ENCODE peak calls at places on chromosomes 12 and 14, in ten cellular contexts. U is fibroblast of lung; P is lower lobe of right lung; A is tibial nerve; S is HCT116; G is GM12878; H is CD4-positive, alpha-beta T cell; V is left ventricle myocardium inferior; W is ovary; Q is body of pancreas. L is an unnamed sample. For H3K27me3, the result is how much of the 10 kb centered on the place peaks cover.

GRCh38 chr14:71240866-71241520 is 333.7 kb downstream of the PCNX1 start:
- DNase-seq in U (no peak), W (no peak), G (no peak), A (no peak), P (no peak), H (no peak), V (no peak), Q (no peak), S (no peak), L (no peak)

GRCh38 chr12:6538420-6539275 is 4.3 kb downstream of the GAPDH start:
- DNase-seq in W (no peak), H (no peak), V (no peak), A (no peak), Q (no peak), S (no peak), U (no peak), G (no peak), P (no peak), L (no peak)

GRCh38 chr14:74893614-74894091 is 11.9 kb downstream of the DLST start:
- DNase-seq in U (no peak), G (peak), W (no peak), P (no peak), V (no peak), A (no peak), Q (no peak), S (no peak), H (no peak), L (no peak)

GRCh38 chr12:96807741-96808140 is 99.3 kb upstream of the NEDD1 start:
- DNase-seq in P (no peak), S (no peak), Q (no peak), V (no peak), W (no peak), U (no peak), A (no peak), G (no peak), H (no peak), L (no peak)

GRCh38 chr14:64704145-64704742 is at the start of gene PLEKHG3:
- DNase-seq in A (no peak), W (peak), P (peak), U (peak), G (no peak), Q (peak), S (no peak), V (peak), H (no peak), L (no peak)

GRCh38 chr14:70782361-70782760 is 27.0 kb downstream of the MAP3K9 start:
- DNase-seq in P (no peak), Q (no peak), U (no peak), S (no peak), G (no peak), H (no peak), V (no peak), W (no peak), A (no peak), L (peak)

GRCh38 chr12:3218150-3218845 is 141.1 kb downstream of the TSPAN9 start:
- DNase-seq in G (no peak), W (peak), Q (peak), P (peak), V (peak), S (no peak), H (no peak), U (peak), A (peak), L (peak)

GRCh38 chr12:57893460-57894353 is 47.2 kb upstream of the CTDSP2 start:
- DNase-seq in Q (peak), V (peak), H (no peak), W (peak), S (no peak), G (no peak), A (peak), U (peak), P (peak), L (no peak)

GRCh38 chr12:54356951-54357356 is 7.3 kb downstream of the GPR84 start:
- DNase-seq in G (no peak), P (no peak), H (no peak), W (no peak), S (no peak), Q (no peak), V (no peak), U (no peak), A (no peak), L (no peak)

GRCh38 chr12:68423175-68423574 is 91.0 kb upstream of the MDM1 start:
- DNase-seq in V (no peak), S (no peak), A (no peak), P (no peak), W (no peak), G (no peak), Q (no peak), H (no peak), U (peak), L (no peak)

DNA sequence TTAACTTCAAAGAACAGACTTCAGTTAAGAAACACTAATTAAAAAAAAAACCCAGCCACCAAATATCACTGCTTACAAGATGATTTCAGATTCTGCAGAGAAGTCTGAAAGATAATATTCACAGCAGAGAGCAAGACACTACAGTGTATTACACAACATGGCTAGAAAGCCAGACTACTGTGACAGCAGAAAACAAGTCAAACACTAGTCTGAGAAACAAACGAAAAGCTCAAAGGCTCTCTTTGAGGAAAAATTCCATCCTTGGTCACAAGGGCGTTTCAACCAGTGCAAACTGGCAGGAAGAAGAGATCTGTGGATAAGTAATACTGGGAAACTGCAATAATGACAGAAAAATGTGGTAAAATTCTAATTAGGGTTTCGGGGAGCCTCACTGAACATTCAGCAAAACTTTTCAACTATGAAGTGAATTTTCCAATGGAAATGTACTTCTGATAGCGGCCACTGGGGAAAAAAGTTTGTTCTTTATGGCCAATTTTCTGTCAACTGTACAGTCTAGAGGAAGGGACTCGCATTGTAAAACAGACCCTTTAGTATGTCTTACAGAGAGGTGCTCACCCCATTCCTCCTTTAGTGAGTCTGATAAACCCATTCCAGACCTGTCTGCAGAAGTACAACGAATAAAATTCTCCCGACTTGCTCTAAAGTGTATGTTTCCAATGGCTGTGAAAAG is 50.4 kb downstream of the ACADS start:
- DNase-seq in U (no peak), H (no peak), A (no peak), G (no peak), P (no peak), S (no peak), V (no peak), Q (no peak), W (no peak), L (no peak)
- TF ChIP-seq CTCF in U (peak), H (no peak), A (peak), G (no peak), P (peak), S (no peak), V (peak), Q (no peak), W (no peak), L (peak)

GRCh38 chr12:120006248-120006975 is 17.4 kb downstream of the BICDL1 start:
- DNase-seq in S (no peak), A (no peak), P (no peak), U (no peak), V (no peak), W (no peak), H (no peak), G (no peak), Q (no peak), L (no peak)

GRCh38 chr12:120012067-120012621 is 23.1 kb downstream of the BICDL1 start:
- DNase-seq in A (no peak), V (no peak), G (peak), W (no peak), U (no peak), Q (peak), H (peak), P (no peak), S (peak), L (no peak)

GRCh38 chr12:120013659-120014380 is 24.8 kb downstream of the BICDL1 start:
- DNase-seq in V (no peak), P (no peak), S (peak), A (no peak), U (no peak), W (no peak), H (no peak), G (peak), Q (no peak), L (no peak)

GRCh38 chr12:120007272-120007671 is 18.2 kb downstream of the BICDL1 start:
- DNase-seq in A (no peak), V (no peak), U (no peak), P (no peak), H (peak), W (no peak), Q (no peak), S (no peak), G (no peak), L (no peak)

DNA sequence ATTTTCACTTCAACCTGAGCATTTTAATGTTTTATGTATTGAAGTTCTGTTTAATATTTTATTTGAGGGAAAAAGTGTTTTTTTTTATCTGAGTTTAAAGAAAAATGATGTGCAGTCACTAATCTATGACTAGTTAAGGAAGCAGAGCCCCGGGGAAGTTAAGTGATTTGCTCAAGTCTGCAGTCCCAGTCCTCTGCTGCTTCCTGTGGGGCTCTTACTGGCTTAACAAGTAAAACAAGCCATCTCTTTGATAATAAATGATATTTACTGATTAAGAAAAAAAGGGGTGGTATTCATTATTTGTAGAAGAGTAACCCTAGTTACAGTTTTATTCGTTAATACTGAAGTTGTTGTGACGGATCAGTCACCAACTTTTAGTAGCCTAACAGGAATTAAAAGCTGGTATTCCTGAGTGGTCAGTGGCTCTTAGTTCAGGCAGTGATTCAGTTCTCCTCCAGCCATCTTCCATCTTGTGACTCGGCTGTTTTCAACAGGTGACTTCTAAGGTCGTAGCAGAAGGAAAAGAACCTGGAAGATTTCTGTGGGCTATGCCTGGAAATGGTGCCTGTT is 21.7 kb downstream of the BICDL1 start:
- DNase-seq in U (no peak), Q (peak), V (no peak), H (no peak), W (no peak), P (no peak), A (no peak), S (no peak), G (no peak), L (no peak)
- H3K27me3 ChIP-seq in U (under half), Q (under half), V (half or more), H (under half), W (under half), P (under half), A (under half), S (under half), G (under half), L (under half)

DNA sequence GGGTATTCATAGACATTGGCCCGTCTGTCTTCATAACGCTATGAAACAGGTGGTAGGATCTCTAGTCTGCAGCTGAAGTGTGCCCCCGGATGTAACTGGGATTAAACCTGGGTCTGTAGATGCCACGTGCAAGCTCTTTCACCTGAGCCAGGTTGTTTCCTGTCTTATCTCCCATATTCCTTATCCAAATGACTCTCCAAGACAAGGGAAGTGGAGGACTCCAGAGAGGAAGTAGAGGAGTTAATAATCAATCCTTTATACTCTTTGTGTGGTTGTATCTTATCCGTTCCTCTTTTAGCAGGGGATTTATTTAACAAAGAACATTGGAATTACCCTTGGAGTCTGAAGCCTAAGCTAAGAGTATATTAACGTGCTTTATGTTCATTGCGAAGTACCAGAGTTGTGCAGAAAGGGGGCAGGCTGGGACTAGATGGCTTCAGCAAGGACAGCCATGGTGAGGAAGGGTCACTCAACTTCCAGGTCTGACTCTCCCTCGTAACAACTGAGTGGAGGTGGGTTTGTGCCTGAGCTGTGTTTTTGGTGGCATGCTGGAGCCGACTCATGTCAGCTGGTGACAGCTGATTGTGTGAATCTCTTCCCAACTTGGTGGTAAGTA is 82.9 kb downstream of the RIN3 start:
- DNase-seq in A (no peak), U (no peak), H (no peak), Q (no peak), P (no peak), W (no peak), S (no peak), G (no peak), V (no peak), L (no peak)
- TF ChIP-seq CTCF in A (no peak), U (no peak), H (no peak), Q (no peak), P (no peak), W (no peak), S (peak), G (no peak), V (no peak), L (no peak)

GRCh38 chr14:36580856-36581831 is 1.3 kb downstream of the NKX2-8 start:
- DNase-seq in U (peak), Q (peak), S (no peak), H (no peak), W (no peak), G (no peak), A (no peak), V (peak), P (peak), L (no peak)

GRCh38 chr14:36579573-36580140 is 2.8 kb downstream of the NKX2-8 start:
- DNase-seq in W (no peak), H (no peak), S (no peak), V (no peak), Q (no peak), U (no peak), G (no peak), P (no peak), A (no peak), L (no peak)

GRCh38 chr14:36579001-36579555 is 3.3 kb downstream of the NKX2-8 start:
- DNase-seq in S (no peak), U (no peak), H (no peak), Q (no peak), A (no peak), V (no peak), W (no peak), G (no peak), P (no peak), L (no peak)

GRCh38 chr14:36582011-36582873 is at the start of gene NKX2-8:
- DNase-seq in U (no peak), Q (no peak), A (no peak), V (no peak), S (peak), H (no peak), P (peak), W (no peak), G (no peak), L (no peak)

GRCh38 chr14:36580141-36580855 is 2.1 kb downstream of the NKX2-8 start:
- DNase-seq in U (no peak), Q (no peak), V (no peak), H (no peak), G (no peak), A (no peak), W (no peak), S (no peak), P (no peak), L (no peak)
- H3K27me3 ChIP-seq in U (half or more), Q (under half), V (half or more), H (half or more), G (under half), A (under half), W (under half), S (under half), P (half or more), L (half or more)

DNA sequence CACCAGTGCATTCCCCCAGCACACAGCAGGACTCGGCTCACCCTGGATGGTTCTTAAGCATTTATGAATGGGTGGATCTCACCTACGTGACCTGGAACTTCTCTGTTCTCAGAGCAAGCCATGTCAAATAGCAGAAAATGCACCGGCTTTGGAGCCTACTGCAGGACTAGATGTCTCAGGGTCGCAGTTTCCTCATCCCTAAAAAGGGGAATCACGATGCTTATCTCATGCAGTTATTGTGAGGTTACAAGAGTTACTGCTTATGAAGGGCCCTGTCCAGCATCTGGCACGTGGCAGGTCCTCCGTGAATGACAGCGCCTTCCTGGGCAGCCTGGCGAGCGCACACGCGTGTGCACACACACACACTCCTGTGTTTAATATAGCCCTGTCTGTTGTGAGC is 128.5 kb downstream of the ETV6 start:
- DNase-seq in H (no peak), Q (no peak), V (no peak), W (no peak), U (no peak), G (no peak), P (no peak), A (no peak), S (no peak), L (no peak)
- TF ChIP-seq CTCF in H (no peak), Q (no peak), V (no peak), W (no peak), U (no peak), G (no peak), P (no peak), A (no peak), S (no peak), L (no peak)

GRCh38 chr12:50964432-50964831 is 12.1 kb downstream of the HIGD1C start:
- DNase-seq in A (no peak), V (no peak), W (no peak), P (no peak), G (no peak), Q (no peak), H (no peak), S (no peak), U (no peak), L (no peak)
- H3K27me3 ChIP-seq in A (under half), V (under half), W (under half), P (under half), G (under half), Q (under half), H (under half), S (under half), U (under half), L (under half)

GRCh38 chr12:11621797-11622423 is 27.6 kb upstream of the ETV6 start:
- DNase-seq in S (no peak), P (no peak), G (no peak), H (no peak), Q (peak), W (no peak), A (no peak), U (no peak), V (no peak), L (no peak)
- TF ChIP-seq CTCF in S (no peak), P (no peak), G (peak), H (peak), Q (no peak), W (no peak), A (no peak), U (no peak), V (peak), L (no peak)

GRCh38 chr14:67253076-67253635 is 11.9 kb downstream of the PALS1 start:
- DNase-seq in H (no peak), W (no peak), G (no peak), P (no peak), U (no peak), S (no peak), A (no peak), Q (no peak), V (no peak), L (no peak)
- H3K27me3 ChIP-seq in H (under half), W (under half), G (under half), P (under half), U (under half), S (under half), A (under half), Q (under half), V (under half), L (under half)

GRCh38 chr14:39107624-39108023 is 4.6 kb upstream of the SEC23A start:
- DNase-seq in W (no peak), S (no peak), G (no peak), U (peak), V (no peak), Q (no peak), H (no peak), P (no peak), A (no peak), L (no peak)
- TF ChIP-seq CTCF in W (peak), S (peak), G (peak), U (peak), V (peak), Q (peak), H (peak), P (peak), A (no peak), L (peak)

L was measured in kidney epithelial cell.